ENCODE peak calls at places on chromosomes 13 and 19, in five cellular contexts. B is body of pancreas, P is pancreas, R is thoracic aorta, I is cardiac muscle cell. V is an unnamed sample. For H3K27me3 and H3K4me1, the result is how much of the 10 kb centered on the place peaks cover.

GRCh38 chr19:1748115-1748702 is 5.1 kb upstream of the ONECUT3 start:
- DNase-seq in P (no peak), R (no peak), B (no peak), I (no peak), V (no peak)

GRCh38 chr13:89115307-89115706 is 1444.1 kb downstream of the SLITRK5 start:
- DNase-seq in I (no peak), B (no peak), R (no peak), P (no peak), V (no peak)

GRCh38 chr19:38209152-38209551 is 14.9 kb downstream of the DPF1 start:
- DNase-seq in B (no peak), R (no peak), P (no peak), I (no peak), V (no peak)

GRCh38 chr13:20127563-20128458 is 33.0 kb downstream of the GJA3 start:
- DNase-seq in R (no peak), I (peak), P (peak), B (peak), V (peak)

GRCh38 chr19:18319591-18320135 is 3.2 kb downstream of the LSM4 start:
- DNase-seq in P (no peak), R (no peak), I (no peak), B (peak), V (no peak)

GRCh38 chr19:47719047-47719885 is 6.0 kb downstream of the EHD2 start:
- DNase-seq in P (peak), I (peak), R (peak), B (peak), V (peak)

GRCh38 chr19:313988-314815 is 23.0 kb upstream of the PLPP2 start:
- DNase-seq in R (no peak), B (no peak), I (no peak), P (no peak), V (no peak)

GRCh38 chr19:46728693-46729339 is 11.9 kb upstream of the PRKD2 start:
- DNase-seq in R (no peak), I (peak), P (peak), B (peak), V (peak)

GRCh38 chr13:85654227-85654626 is 145.0 kb downstream of the SLITRK6 start:
- DNase-seq in B (no peak), I (no peak), R (no peak), P (no peak), V (no peak)

GRCh38 chr13:67221630-67222226 is 8.4 kb downstream of the PCDH9 start:
- DNase-seq in P (no peak), R (no peak), I (peak), B (no peak), V (no peak)

GRCh38 chr13:48125794-48126228 is 30.9 kb upstream of the MED4 start:
- DNase-seq in B (peak), P (no peak), I (peak), R (no peak), V (no peak)

GRCh38 chr19:23774156-23774971 is 15.7 kb upstream of the ZNF681 start:
- DNase-seq in B (no peak), P (no peak), I (peak), R (no peak), V (no peak)

GRCh38 chr19:3760871-3761361 is 576 bp downstream of the APBA3 start:
- DNase-seq in R (no peak), I (peak), P (no peak), B (no peak), V (no peak)

GRCh38 chr13:87123987-87124784 is 547.0 kb upstream of the SLITRK5 start:
- DNase-seq in R (no peak), I (peak), B (no peak), P (no peak), V (no peak)

GRCh38 chr13:34933786-34934185 is 8.3 kb upstream of the NBEA start:
- DNase-seq in I (no peak), P (no peak), B (no peak), R (no peak), V (no peak)

GRCh38 chr19:24046550-24046949 is 40.4 kb upstream of the ZNF254 start:
- DNase-seq in I (no peak), P (no peak), B (no peak), R (no peak), V (no peak)

GRCh38 chr13:39910833-39911232 is 255.4 kb downstream of the COG6 start:
- DNase-seq in B (no peak), I (peak), R (no peak), P (no peak), V (peak)

GRCh38 chr13:111153977-111154332 is 38.8 kb downstream of the ARHGEF7 start:
- DNase-seq in P (no peak), I (no peak), R (no peak), B (no peak), V (no peak)

GRCh38 chr13:59112375-59112774 is 1051.4 kb downstream of the DIAPH3 start:
- DNase-seq in P (no peak), I (peak), B (no peak), R (no peak), V (no peak)

GRCh38 chr13:92355213-92355612 is 871.4 kb upstream of the GPC6 start:
- DNase-seq in R (no peak), I (peak), B (peak), P (no peak), V (no peak)

GRCh38 chr19:20186163-20186562 is 19.1 kb downstream of the ZNF486 start:
- DNase-seq in I (peak), P (no peak), B (no peak), R (no peak), V (no peak)

GRCh38 chr19:46745521-46746280 is at the start of gene FKRP:
- DNase-seq in B (no peak), P (peak), R (no peak), I (no peak), V (no peak)

GRCh38 chr19:32404939-32405430 is 585 bp upstream of the DPY19L3 start:
- DNase-seq in I (peak), B (peak), R (no peak), P (peak), V (peak)

GRCh38 chr13:50366488-50367174 is 351.4 kb downstream of the KCNRG start:
- DNase-seq in B (no peak), I (no peak), R (no peak), P (no peak), V (no peak)

GRCh38 chr19:58229255-58229639 is 533 bp downstream of the ZNF544 start:
- DNase-seq in R (no peak), P (no peak), I (peak), B (no peak), V (no peak)

DNA sequence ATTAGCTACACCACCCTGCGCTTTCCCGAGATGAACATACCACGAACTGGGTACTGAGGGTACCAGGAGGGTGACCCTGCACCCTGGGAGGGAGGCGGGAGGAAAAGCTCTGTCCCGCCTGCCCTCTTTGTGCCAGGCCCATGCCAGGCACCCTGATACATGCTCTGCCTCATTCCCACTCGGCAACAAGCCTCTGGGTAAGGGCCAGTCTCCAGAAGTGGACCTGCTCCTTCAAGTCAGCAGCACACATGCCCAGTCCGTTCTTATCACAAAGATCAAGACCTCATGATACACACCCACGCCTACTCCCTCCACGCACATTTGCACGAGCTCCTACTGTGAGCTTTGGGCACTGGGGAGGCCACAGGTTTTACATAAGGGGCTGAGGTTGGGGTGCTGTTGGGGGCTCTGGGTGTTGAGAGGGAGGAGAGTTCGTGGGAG is 2.0 kb upstream of the FFAR1 start:
- DNase-seq in I (no peak), P (peak), B (peak), R (no peak), V (no peak)
- H3K27me3 ChIP-seq in I (under half), P (under half), B (under half), R (under half), V (under half)

GRCh38 chr13:45464141-45464686 is 525 bp upstream of the COG3 start:
- DNase-seq in R (no peak), P (no peak), I (no peak), B (no peak), V (no peak)

GRCh38 chr13:45472171-45472705 is 7.5 kb downstream of the COG3 start:
- DNase-seq in I (no peak), B (no peak), P (no peak), R (no peak), V (no peak)

GRCh38 chr13:45464687-45465453 is at the start of gene COG3:
- DNase-seq in I (peak), R (peak), P (peak), B (peak), V (peak)

GRCh38 chr13:45466359-45466758 is 1.6 kb downstream of the COG3 start:
- DNase-seq in I (no peak), P (no peak), B (no peak), R (no peak), V (no peak)

GRCh38 chr13:45468676-45469075 is 3.9 kb downstream of the COG3 start:
- DNase-seq in P (no peak), R (no peak), B (no peak), I (no peak), V (no peak)
- H3K4me1 ChIP-seq in P (under half), R (under half), B (half or more), I (under half), V (under half)

DNA sequence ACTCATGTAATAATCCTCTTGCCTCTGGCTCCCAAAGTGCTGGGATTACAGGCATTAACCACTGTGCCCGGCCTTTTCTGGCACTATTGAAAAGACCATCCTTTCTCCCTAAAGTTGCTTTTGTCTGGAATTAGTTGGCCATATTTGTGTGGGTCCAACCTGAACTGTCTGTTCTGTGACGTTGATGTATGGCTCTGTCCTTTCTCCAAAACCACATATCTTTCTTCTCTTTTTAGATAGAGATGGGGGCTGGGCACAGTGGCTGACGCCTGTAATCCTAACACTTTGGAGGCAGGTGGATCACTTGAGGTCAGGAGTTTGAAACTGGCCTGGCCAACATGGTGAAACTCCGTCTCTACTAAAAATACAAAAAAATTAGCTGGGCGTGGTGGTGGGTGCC is 17.9 kb downstream of the DNM2 start:
- DNase-seq in P (no peak), I (no peak), B (no peak), R (no peak), V (no peak)
- H3K27ac ChIP-seq in P (no peak), I (peak), B (no peak), R (no peak), V (no peak)

GRCh38 chr19:53961523-53962345 is 1.0 kb upstream of the CACNG8 start:
- DNase-seq in I (peak), R (no peak), B (no peak), P (no peak), V (no peak)

GRCh38 chr19:53965091-53965490 is 2.4 kb downstream of the CACNG8 start:
- DNase-seq in I (peak), R (no peak), P (no peak), B (no peak), V (no peak)

GRCh38 chr19:53960886-53961285 is 1.9 kb upstream of the CACNG8 start:
- DNase-seq in P (no peak), B (no peak), I (no peak), R (no peak), V (no peak)

GRCh38 chr19:53960187-53960586 is 2.5 kb upstream of the CACNG8 start:
- DNase-seq in I (no peak), B (no peak), R (no peak), P (no peak), V (no peak)

GRCh38 chr19:53962887-53963435 is at the start of gene CACNG8:
- DNase-seq in P (no peak), I (no peak), B (no peak), R (no peak), V (no peak)
- H3K27me3 ChIP-seq in P (under half), I (half or more), B (under half), R (under half), V (under half)

V was measured in right cardiac atrium.